ENCODE peak calls at places on chromosomes 7 and 10, in seven cellular contexts. I, E, T, X, C, D and L are unnamed samples.

GRCh38 chr7:94511763-94512162 is 2.2 kb downstream of the CASD1 start:
- DNase-seq in I (no peak), E (no peak), T (no peak), X (no peak), C (peak), D (no peak), L (no peak)

GRCh38 chr7:14196555-14196954 is 207.1 kb upstream of the ETV1 start:
- DNase-seq in I (no peak), E (no peak), T (no peak), X (no peak), C (no peak), D (no peak), L (no peak)

GRCh38 chr7:42617781-42618457 is 294.0 kb downstream of the C7orf25 start:
- DNase-seq in I (peak), E (no peak), T (no peak), X (no peak), C (no peak), D (no peak), L (no peak)

GRCh38 chr7:27686315-27686714 is 23.6 kb upstream of the HIBADH start:
- DNase-seq in I (no peak), E (no peak), T (no peak), X (no peak), C (peak), D (no peak), L (no peak)

GRCh38 chr7:81624650-81625310 is 145.1 kb downstream of the HGF start:
- DNase-seq in I (no peak), E (no peak), T (no peak), X (no peak), C (no peak), D (no peak), L (no peak)

GRCh38 chr10:79385804-79386531 is 38.7 kb downstream of the PPIF start:
- DNase-seq in I (peak), E (peak), T (no peak), X (no peak), C (no peak), D (no peak), L (no peak)

GRCh38 chr7:1977059-1977875 is 255.5 kb downstream of the MAD1L1 start:
- DNase-seq in I (no peak), E (peak), T (no peak), X (no peak), C (no peak), D (no peak), L (no peak)

GRCh38 chr7:140512317-140513000 is 33.2 kb upstream of the MKRN1 start:
- DNase-seq in I (no peak), E (no peak), T (peak), X (peak), C (no peak), D (peak), L (no peak)

DNA sequence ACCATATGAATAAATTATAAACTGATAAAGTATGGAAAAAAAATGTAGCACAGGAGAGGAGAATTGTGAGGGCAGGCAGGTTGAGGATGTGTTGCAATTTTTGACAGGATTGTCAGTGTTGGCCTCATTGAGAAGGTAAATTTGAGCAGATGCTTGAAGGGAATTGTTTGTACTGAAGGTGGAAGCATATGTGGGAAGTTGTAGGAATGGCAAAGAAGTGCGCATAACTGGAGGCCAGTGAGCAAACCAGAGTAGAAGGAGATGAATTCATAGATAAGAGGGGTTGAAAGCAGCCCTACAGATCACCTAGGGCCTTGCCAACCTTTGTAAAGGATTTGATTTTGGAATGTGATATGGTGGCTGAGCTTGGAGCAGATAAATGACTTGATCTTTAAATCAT is 6.4 kb downstream of the DNAJB9 start:
- DNase-seq in I (no peak), E (no peak), T (no peak), X (no peak), C (no peak), D (no peak), L (no peak)
- TF ChIP-seq POLR2A in I (no peak), E (no peak), T (no peak), X (no peak), C (no peak), D (no peak), L (no peak)

DNA sequence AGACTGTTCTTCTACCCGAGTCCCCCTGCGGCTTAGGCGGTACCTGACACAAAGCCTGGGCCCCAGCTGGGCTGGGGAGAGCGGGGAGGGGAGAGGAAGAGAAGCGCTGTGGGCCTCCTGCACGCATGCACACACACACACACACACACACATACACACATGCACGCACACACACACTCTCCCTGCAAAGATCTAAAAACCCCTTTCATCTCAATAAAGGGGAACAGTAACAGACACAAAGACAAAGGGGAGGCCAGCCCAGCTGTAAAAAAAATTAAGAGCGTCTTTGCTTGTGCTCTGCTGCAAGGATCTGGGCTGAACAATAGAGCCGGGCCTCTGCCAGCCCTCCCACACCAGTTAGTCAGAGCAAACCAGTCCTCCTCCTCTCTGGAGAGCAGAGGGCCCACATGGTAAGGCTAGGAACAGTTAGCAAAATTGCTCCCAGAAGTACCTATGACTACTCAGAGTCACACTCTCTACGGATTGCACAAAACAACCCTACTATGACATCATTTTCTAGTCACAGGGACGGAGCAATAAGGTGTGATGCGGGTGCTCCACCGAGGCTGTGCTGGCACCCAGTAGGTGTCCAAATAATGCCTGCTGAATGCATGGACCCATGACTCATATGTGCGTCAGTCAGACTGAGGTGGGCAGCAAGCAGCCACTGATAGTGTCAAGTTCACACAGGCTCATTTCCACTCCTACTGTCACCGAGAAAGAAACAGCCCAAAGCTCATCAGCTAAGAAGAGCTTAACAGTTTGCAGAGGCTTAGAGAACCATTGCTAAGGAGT is 9.2 kb downstream of the ITPRIP start:
- DNase-seq in I (no peak), E (peak), T (peak), X (no peak), C (peak), D (peak), L (no peak)
- TF ChIP-seq POLR2AphosphoS5 in I (no peak), E (peak), T (peak), X (peak), C (peak), D (no peak), L (no peak)

GRCh38 chr10:23055424-23056191 is 39.8 kb upstream of the MSRB2 start:
- DNase-seq in I (peak), E (no peak), T (no peak), X (no peak), C (no peak), D (no peak), L (no peak)
- TF ChIP-seq POLR2A in I (peak), E (no peak), T (no peak), X (no peak), C (no peak), D (no peak), L (no peak)

DNA sequence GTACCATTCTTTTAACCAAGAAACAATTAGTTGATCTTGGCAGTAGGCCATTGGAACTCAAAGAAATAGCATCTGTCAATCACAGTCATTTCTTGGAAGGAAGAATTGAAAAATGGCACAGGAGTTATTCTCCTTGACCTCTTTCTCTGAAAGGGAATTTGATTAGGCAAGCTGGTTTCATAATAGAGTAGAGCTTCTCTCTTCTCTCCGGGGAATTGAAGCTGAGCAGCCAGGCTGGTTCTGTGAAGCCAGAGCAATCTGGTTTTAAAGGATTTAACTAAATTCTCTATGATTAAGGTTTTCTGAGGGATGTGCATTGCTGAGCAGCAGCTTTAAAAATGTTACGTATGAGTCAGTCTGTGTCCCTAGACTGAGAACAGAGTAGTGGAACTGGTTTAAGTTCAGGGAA is 70.2 kb downstream of the AHCYL2 start:
- DNase-seq in I (no peak), E (no peak), T (no peak), X (no peak), C (peak), D (no peak), L (no peak)
- TF ChIP-seq POLR2AphosphoS5 in I (no peak), E (no peak), T (no peak), X (no peak), C (no peak), D (no peak), L (no peak)

GRCh38 chr7:26398436-26399308 is 107.0 kb downstream of the SNX10 start:
- DNase-seq in I (peak), E (peak), T (no peak), X (peak), C (peak), D (peak), L (peak)
- TF ChIP-seq POLR2A in I (peak), E (peak), T (no peak), X (peak), C (peak), D (no peak), L (peak)